ENCODE peak calls at places on chromosomes 13 and 19, in four cellular contexts. Y, C, P and M are unnamed samples.

GRCh38 chr19:13839193-13839937 is 37.6 kb upstream of the NANOS3 start:
- DNase-seq in Y (peak), C (peak), P (no peak), M (peak)

GRCh38 chr19:55014714-55015113 is 23.4 kb downstream of the GP6 start:
- DNase-seq in Y (no peak), C (no peak), P (no peak), M (no peak)

GRCh38 chr19:29624489-29625210 is 18.6 kb downstream of the POP4 start:
- DNase-seq in Y (no peak), C (no peak), P (no peak), M (no peak)

GRCh38 chr19:39941615-39942507 is 7.4 kb upstream of the FCGBP start:
- DNase-seq in Y (no peak), C (peak), P (no peak), M (peak)

GRCh38 chr13:113441661-113442060 is 11.6 kb downstream of the ADPRHL1 start:
- DNase-seq in Y (no peak), C (no peak), P (no peak), M (no peak)

GRCh38 chr13:78098249-78098648 is 179.6 kb upstream of the EDNRB start:
- DNase-seq in Y (no peak), C (no peak), P (no peak), M (no peak)

GRCh38 chr13:23901365-23901764 is 4.1 kb upstream of the C1QTNF9B start:
- DNase-seq in Y (no peak), C (no peak), P (no peak), M (no peak)

GRCh38 chr19:5147074-5147970 is 178.4 kb downstream of the KDM4B start:
- DNase-seq in Y (no peak), C (no peak), P (no peak), M (no peak)

GRCh38 chr19:42207767-42208259 is 9.7 kb downstream of the DEDD2 start:
- DNase-seq in Y (peak), C (no peak), P (no peak), M (peak)

GRCh38 chr13:99659234-99659633 is 158.0 kb downstream of the TM9SF2 start:
- DNase-seq in Y (no peak), C (no peak), P (no peak), M (no peak)

GRCh38 chr19:3817761-3818160 is 31.6 kb upstream of the MATK start:
- DNase-seq in Y (no peak), C (no peak), P (no peak), M (no peak)

GRCh38 chr13:74398599-74398998 is 264.4 kb upstream of the KLF12 start:
- DNase-seq in Y (no peak), C (no peak), P (no peak), M (no peak)

GRCh38 chr13:23430664-23431063 is 2.8 kb downstream of the SACS start:
- DNase-seq in Y (no peak), C (no peak), P (no peak), M (no peak)

GRCh38 chr13:40664100-40665060 is 2.1 kb downstream of the FOXO1 start:
- DNase-seq in Y (peak), C (peak), P (peak), M (peak)

GRCh38 chr13:39401756-39402155 is 201.2 kb downstream of the LHFPL6 start:
- DNase-seq in Y (no peak), C (no peak), P (no peak), M (no peak)